ENCODE peak calls at places on chromosomes 1 and 21, in four cellular contexts. One of them, this sample, is unnamed.

GRCh38 chr1:243713470-243714186 is 136.4 kb downstream of the AKT3 start:
- DNase-seq in GM23248: peak; percentile 47
- DNase-seq in heart right ventricle: peak; percentile 17
- DNase-seq in thoracic aorta: no peak
- DNase-seq in this sample: no peak

GRCh38 chr1:197921235-197922069 is 4.3 kb downstream of the LHX9 start:
- DNase-seq in thoracic aorta: no peak
- DNase-seq in GM23248: no peak
- DNase-seq in heart right ventricle: no peak
- DNase-seq in this sample: no peak

GRCh38 chr1:12620142-12620865 is 2.3 kb upstream of the DHRS3 start:
- DNase-seq in GM23248: peak; percentile 37
- DNase-seq in heart right ventricle: no peak
- DNase-seq in thoracic aorta: no peak
- DNase-seq in this sample: no peak

GRCh38 chr1:30145723-30146263 is 577.6 kb downstream of the MATN1 start:
- DNase-seq in GM23248: no peak
- DNase-seq in heart right ventricle: no peak
- DNase-seq in thoracic aorta: no peak
- DNase-seq in this sample: no peak

GRCh38 chr1:112445591-112445990 is 49.6 kb downstream of the CTTNBP2NL start:
- DNase-seq in thoracic aorta: no peak
- DNase-seq in heart right ventricle: no peak
- DNase-seq in GM23248: peak; percentile 48
- DNase-seq in this sample: no peak

GRCh38 chr1:173601588-173601987 is 1.3 kb downstream of the SLC9C2 start:
- DNase-seq in GM23248: no peak
- DNase-seq in thoracic aorta: no peak
- DNase-seq in heart right ventricle: no peak
- DNase-seq in this sample: no peak

GRCh38 chr1:234721476-234722266 is 111.7 kb upstream of the IRF2BP2 start:
- DNase-seq in heart right ventricle: peak; percentile 88
- DNase-seq in GM23248: peak; percentile 90
- DNase-seq in thoracic aorta: peak; percentile 62
- DNase-seq in this sample: peak; percentile 23

GRCh38 chr1:198064181-198064580 is 92.6 kb upstream of the NEK7 start:
- DNase-seq in GM23248: peak; percentile 65
- DNase-seq in heart right ventricle: no peak
- DNase-seq in thoracic aorta: no peak
- DNase-seq in this sample: no peak

GRCh38 chr1:58576727-58577675 is at the start of gene TACSTD2:
- DNase-seq in GM23248: peak; percentile 47
- DNase-seq in thoracic aorta: no peak
- DNase-seq in heart right ventricle: no peak
- DNase-seq in this sample: no peak

GRCh38 chr1:180927841-180928240 is 15.1 kb downstream of the KIAA1614 start:
- DNase-seq in heart right ventricle: no peak
- DNase-seq in thoracic aorta: no peak
- DNase-seq in GM23248: peak; percentile 16
- DNase-seq in this sample: peak; percentile 56

GRCh38 chr21:43274946-43275310 is 106.1 kb downstream of the CRYAA start:
- DNase-seq in heart right ventricle: no peak
- DNase-seq in GM23248: no peak
- DNase-seq in thoracic aorta: no peak
- DNase-seq in this sample: no peak

GRCh38 chr1:15380606-15381508 is 28.8 kb upstream of the EFHD2 start:
- DNase-seq in thoracic aorta: no peak
- DNase-seq in GM23248: no peak
- DNase-seq in heart right ventricle: no peak
- DNase-seq in this sample: no peak

GRCh38 chr1:26994772-26995625 is 1.5 kb downstream of the TRNP1 start:
- DNase-seq in thoracic aorta: no peak
- DNase-seq in GM23248: peak; percentile 71
- DNase-seq in heart right ventricle: no peak
- DNase-seq in this sample: no peak

GRCh38 chr1:26993237-26994019 is at the start of gene TRNP1:
- DNase-seq in heart right ventricle: peak; percentile 59
- DNase-seq in thoracic aorta: no peak
- DNase-seq in GM23248: peak; percentile 91
- DNase-seq in this sample: peak; percentile 39

GRCh38 chr1:26994020-26994745 is 691 bp downstream of the TRNP1 start:
- DNase-seq in thoracic aorta: no peak
- DNase-seq in heart right ventricle: no peak
- DNase-seq in GM23248: peak; percentile 69
- DNase-seq in this sample: no peak

GRCh38 chr1:26996024-26996423 is 2.5 kb downstream of the TRNP1 start:
- DNase-seq in GM23248: peak; percentile 79
- DNase-seq in heart right ventricle: no peak
- DNase-seq in thoracic aorta: no peak
- DNase-seq in this sample: no peak

GRCh38 chr1:26991310-26992116 is 2.0 kb upstream of the TRNP1 start:
- DNase-seq in heart right ventricle: no peak
- DNase-seq in thoracic aorta: no peak
- DNase-seq in GM23248: peak; percentile 92
- DNase-seq in this sample: no peak
- H3K27ac ChIP-seq in heart right ventricle: no peak overlapping the region
- H3K27ac ChIP-seq in thoracic aorta: no peak overlapping the region
- H3K27ac ChIP-seq in GM23248: peak overlapping the region; percentile 89
- H3K27ac ChIP-seq in this sample: no peak overlapping the region

GRCh38 chr1:161820914-161821313 is 54.8 kb downstream of the ATF6 start:
- DNase-seq in GM23248: no peak
- DNase-seq in thoracic aorta: no peak
- DNase-seq in heart right ventricle: no peak
- DNase-seq in this sample: no peak
- H3K27ac ChIP-seq in GM23248: no peak overlapping the region
- H3K27ac ChIP-seq in thoracic aorta: no peak overlapping the region
- H3K27ac ChIP-seq in heart right ventricle: no peak overlapping the region
- H3K27ac ChIP-seq in this sample: no peak overlapping the region

DNA sequence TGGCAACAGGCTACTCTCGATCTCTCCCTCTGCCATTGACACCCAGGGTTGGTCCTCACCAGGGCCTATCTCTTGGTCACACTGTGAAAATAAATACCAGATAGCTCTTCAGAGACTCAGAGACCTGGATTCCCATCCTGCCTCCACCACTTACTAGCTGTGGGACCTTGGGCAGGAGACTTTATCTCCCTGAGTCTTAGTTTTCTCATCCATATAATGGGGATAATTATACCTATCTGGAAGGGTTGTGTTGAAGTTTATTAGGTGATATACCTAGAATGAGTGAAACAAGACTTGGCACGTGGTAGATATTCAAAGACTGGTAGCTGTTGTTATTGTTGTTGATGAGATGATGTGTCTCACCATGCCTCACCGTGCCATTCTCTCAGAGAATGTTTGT is 7.4 kb downstream of the DMBX1 start:
- DNase-seq in thoracic aorta: no peak
- DNase-seq in heart right ventricle: no peak
- DNase-seq in GM23248: no peak
- DNase-seq in this sample: no peak
- H3K27ac ChIP-seq in thoracic aorta: no peak overlapping the region
- H3K27ac ChIP-seq in heart right ventricle: no peak overlapping the region
- H3K27ac ChIP-seq in GM23248: no peak overlapping the region
- H3K27ac ChIP-seq in this sample: no peak overlapping the region

DNA sequence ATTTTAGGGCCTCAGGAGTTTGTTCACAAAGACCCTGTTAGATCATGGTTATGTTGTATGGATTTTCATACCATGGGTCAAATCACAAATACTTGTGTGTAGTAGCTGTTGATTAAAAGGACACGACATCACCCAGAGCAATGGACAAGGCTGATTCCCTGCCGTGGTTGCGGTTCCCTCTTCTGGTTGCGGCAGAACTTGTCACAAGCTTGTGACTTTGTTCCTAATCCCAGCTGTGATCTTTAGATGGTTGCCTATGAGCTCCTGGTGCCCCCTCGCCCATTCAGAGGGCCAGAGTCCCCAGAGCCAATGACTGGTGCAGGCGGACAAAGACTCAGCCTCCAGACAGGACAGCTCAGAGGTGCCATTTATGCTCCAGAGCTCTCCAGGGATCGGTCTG is 11.8 kb upstream of the SDHB start:
- DNase-seq in GM23248: no peak
- DNase-seq in heart right ventricle: no peak
- DNase-seq in thoracic aorta: no peak
- DNase-seq in this sample: no peak
- H3K27ac ChIP-seq in GM23248: no peak overlapping the region
- H3K27ac ChIP-seq in heart right ventricle: no peak overlapping the region
- H3K27ac ChIP-seq in thoracic aorta: no peak overlapping the region
- H3K27ac ChIP-seq in this sample: peak overlapping the region; percentile 67

GRCh38 chr1:21706151-21706835 is 37.1 kb upstream of the RAP1GAP start:
- DNase-seq in GM23248: peak; percentile 55
- DNase-seq in thoracic aorta: no peak
- DNase-seq in heart right ventricle: no peak
- DNase-seq in this sample: peak; percentile 62
- H3K27ac ChIP-seq in GM23248: peak overlapping the region; percentile 5
- H3K27ac ChIP-seq in thoracic aorta: no peak overlapping the region
- H3K27ac ChIP-seq in heart right ventricle: no peak overlapping the region
- H3K27ac ChIP-seq in this sample: peak overlapping the region; percentile 86

DNA sequence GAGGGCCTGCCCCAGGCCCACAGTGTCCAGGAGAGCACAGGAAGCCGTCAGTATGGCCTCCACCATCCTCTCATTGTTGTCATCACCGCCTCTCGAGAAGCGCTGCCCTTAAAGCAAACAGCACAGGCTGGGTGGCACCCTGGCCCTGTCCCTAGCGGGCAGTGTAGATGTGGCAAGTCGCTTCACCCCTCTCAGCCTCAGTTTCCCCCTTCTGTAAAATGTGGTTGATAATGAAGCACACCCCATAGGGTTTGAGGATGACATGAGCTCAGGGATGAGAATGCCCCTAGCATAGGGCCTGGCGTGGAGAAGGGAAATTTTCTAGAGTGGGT is 13.4 kb downstream of the PLA2G2F start:
- DNase-seq in thoracic aorta: no peak
- DNase-seq in heart right ventricle: no peak
- DNase-seq in GM23248: no peak
- DNase-seq in this sample: no peak
- H3K27ac ChIP-seq in thoracic aorta: no peak overlapping the region
- H3K27ac ChIP-seq in heart right ventricle: no peak overlapping the region
- H3K27ac ChIP-seq in GM23248: peak overlapping the region; percentile 43
- H3K27ac ChIP-seq in this sample: peak overlapping the region; percentile 89

GRCh38 chr1:64891440-64891815 is 74.9 kb downstream of the JAK1 start:
- DNase-seq in heart right ventricle: no peak
- DNase-seq in thoracic aorta: no peak
- DNase-seq in GM23248: peak; percentile 40
- DNase-seq in this sample: no peak
- H3K27ac ChIP-seq in heart right ventricle: peak overlapping the region; percentile 37
- H3K27ac ChIP-seq in thoracic aorta: no peak overlapping the region
- H3K27ac ChIP-seq in GM23248: no peak overlapping the region
- H3K27ac ChIP-seq in this sample: no peak overlapping the region

GRCh38 chr21:32712043-32712442 is 15.8 kb downstream of the SYNJ1 start:
- DNase-seq in GM23248: no peak
- DNase-seq in heart right ventricle: no peak
- DNase-seq in thoracic aorta: no peak
- DNase-seq in this sample: no peak
- H3K27ac ChIP-seq in GM23248: no peak overlapping the region
- H3K27ac ChIP-seq in heart right ventricle: no peak overlapping the region
- H3K27ac ChIP-seq in thoracic aorta: no peak overlapping the region
- H3K27ac ChIP-seq in this sample: no peak overlapping the region

DNA sequence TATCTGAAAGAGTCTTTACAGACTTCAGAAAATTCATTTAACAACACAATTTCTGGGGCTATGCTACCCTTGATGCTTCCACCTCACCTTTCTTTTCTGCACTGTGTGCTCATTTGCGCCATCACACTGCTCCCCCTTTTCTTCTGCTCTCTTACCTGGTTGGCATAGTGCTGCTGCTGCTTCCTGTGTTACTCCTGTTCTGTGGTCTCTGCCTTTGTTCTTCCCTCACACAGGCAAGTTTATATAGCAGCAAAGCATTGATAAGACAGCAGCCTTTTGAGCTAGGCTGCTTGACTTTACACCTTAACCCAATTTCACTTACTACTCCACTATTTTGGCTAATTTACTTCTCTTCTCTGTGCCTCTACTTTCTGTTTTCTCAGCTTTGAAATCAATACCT is 18.3 kb downstream of the SGIP1 start:
- DNase-seq in thoracic aorta: no peak
- DNase-seq in GM23248: no peak
- DNase-seq in heart right ventricle: no peak
- DNase-seq in this sample: no peak
- H3K27ac ChIP-seq in thoracic aorta: no peak overlapping the region
- H3K27ac ChIP-seq in GM23248: no peak overlapping the region
- H3K27ac ChIP-seq in heart right ventricle: no peak overlapping the region
- H3K27ac ChIP-seq in this sample: no peak overlapping the region